ENCODE peak calls at places on chromosomes 1 and 21, in five cellular contexts. O is tibial nerve, W is pancreas, K is heart left ventricle, I is K562. T is an unnamed sample. For H3K4me1, the result is how much of the 10 kb centered on the place peaks cover.

GRCh38 chr1:121519042-121519755 is 334.4 kb downstream of the SRGAP2C start:
- DNase-seq in O (no peak), K (peak), I (peak), W (peak), T (peak)

GRCh38 chr1:107532318-107532717 is 391.5 kb downstream of the NTNG1 start:
- DNase-seq in O (no peak), I (no peak), K (no peak), W (peak), T (no peak)

GRCh38 chr1:54403808-54404261 is 2.4 kb downstream of the SSBP3 start:
- DNase-seq in O (no peak), K (no peak), W (no peak), I (no peak), T (no peak)

GRCh38 chr21:38266732-38267131 is 9.9 kb downstream of the KCNJ15 start:
- DNase-seq in I (no peak), K (no peak), W (no peak), O (no peak), T (no peak)

GRCh38 chr1:47478090-47478489 is 40.2 kb downstream of the FOXD2 start:
- DNase-seq in O (peak), I (no peak), K (no peak), W (peak), T (no peak)

GRCh38 chr1:10338611-10339010 is 60.3 kb upstream of the PGD start:
- DNase-seq in K (no peak), O (no peak), I (no peak), W (no peak), T (no peak)

GRCh38 chr1:15973772-15974171 is 2.1 kb downstream of the ZBTB17 start:
- DNase-seq in O (no peak), K (no peak), I (no peak), W (no peak), T (no peak)

GRCh38 chr1:210372931-210373627 is 44.4 kb downstream of the HHAT start:
- DNase-seq in K (no peak), O (no peak), W (no peak), I (no peak), T (no peak)

GRCh38 chr1:234125283-234125682 is 220.8 kb downstream of the SLC35F3 start:
- DNase-seq in K (no peak), I (peak), O (no peak), W (no peak), T (no peak)

GRCh38 chr1:234613992-234614584 is 4.1 kb upstream of the IRF2BP2 start:
- DNase-seq in I (no peak), K (no peak), O (no peak), W (no peak), T (no peak)

GRCh38 chr1:181219938-181220337 is 131.4 kb downstream of the IER5 start:
- DNase-seq in O (no peak), I (no peak), K (no peak), W (no peak), T (no peak)

GRCh38 chr1:16023050-16023653 is 1.3 kb downstream of the CLCNKA start:
- DNase-seq in O (no peak), W (peak), K (no peak), I (no peak), T (no peak)

GRCh38 chr1:230170610-230171009 is 103.6 kb downstream of the GALNT2 start:
- DNase-seq in I (no peak), K (no peak), W (peak), O (no peak), T (no peak)

GRCh38 chr1:179143332-179143731 is 61.5 kb downstream of the TOR3A start:
- DNase-seq in W (no peak), O (no peak), K (no peak), I (no peak), T (no peak)

GRCh38 chr1:68093737-68094136 is 43.3 kb upstream of the DIRAS3 start:
- DNase-seq in O (no peak), K (no peak), I (no peak), W (no peak), T (no peak)

GRCh38 chr1:117607471-117607870 is 1.6 kb downstream of the TENT5C start:
- DNase-seq in O (no peak), W (peak), I (no peak), K (no peak), T (peak)
- H3K4me3 ChIP-seq in O (no peak), W (peak), I (peak), K (peak), T (peak)

GRCh38 chr21:35204850-35205564 is 155.9 kb upstream of the RUNX1 start:
- DNase-seq in W (peak), O (peak), K (peak), I (peak), T (no peak)

GRCh38 chr21:35202431-35202830 is 153.3 kb upstream of the RUNX1 start:
- DNase-seq in O (no peak), K (no peak), W (no peak), I (no peak), T (no peak)

GRCh38 chr21:35201799-35202198 is 152.7 kb upstream of the RUNX1 start:
- DNase-seq in K (no peak), W (no peak), I (no peak), O (no peak), T (no peak)

GRCh38 chr21:35204125-35204524 is 155.0 kb upstream of the RUNX1 start:
- DNase-seq in K (no peak), O (no peak), I (no peak), W (no peak), T (no peak)

DNA sequence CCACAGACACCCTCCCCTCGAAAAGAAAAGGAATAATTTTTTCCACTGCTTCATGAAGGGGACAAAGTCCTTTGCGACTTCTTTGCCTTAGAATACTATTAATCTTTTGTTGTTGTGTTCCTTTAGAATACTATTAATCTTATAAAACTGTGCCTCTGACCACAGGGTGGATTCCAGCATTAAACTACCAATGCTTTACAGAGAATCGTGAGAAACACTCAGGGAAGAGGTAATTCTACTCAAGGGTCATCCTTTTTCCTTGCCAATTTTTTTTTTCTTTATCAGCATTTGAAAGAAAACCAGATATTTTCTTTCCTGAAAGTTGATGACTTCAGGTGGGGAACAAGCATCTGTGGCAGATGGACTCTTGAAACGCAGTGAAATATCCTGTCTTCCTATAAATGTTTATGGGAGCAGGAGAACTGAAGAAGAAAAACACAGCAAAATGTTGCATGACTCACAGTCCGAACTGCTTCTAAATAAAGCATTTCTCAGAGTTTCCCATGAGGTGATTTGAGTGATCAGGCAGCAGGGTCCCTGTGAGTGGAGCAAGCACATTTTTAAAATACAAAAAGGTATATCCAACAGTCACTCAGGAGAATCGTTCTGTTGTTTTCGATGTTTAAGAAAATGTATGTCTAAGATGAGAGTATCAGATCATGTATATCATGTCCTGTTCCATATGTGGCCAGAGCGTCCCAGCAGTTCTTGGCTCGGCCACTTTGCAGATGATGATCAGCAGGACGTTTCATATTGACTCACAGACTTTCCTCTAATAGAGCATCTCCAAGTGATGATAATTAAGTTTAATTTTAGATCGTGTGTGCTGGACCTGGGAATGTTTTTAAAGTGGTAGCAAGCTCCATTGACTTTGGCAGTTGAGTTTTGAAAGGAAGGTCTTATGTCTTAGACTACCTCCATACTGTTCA is 154.3 kb upstream of the RUNX1 start:
- DNase-seq in W (no peak), I (no peak), K (no peak), O (no peak), T (no peak)
- H3K4me1 ChIP-seq in W (under half), I (under half), K (under half), O (under half), T (under half)

GRCh38 chr1:32500387-32501209 is 35.7 kb downstream of the ZBTB8B start:
- DNase-seq in O (peak), W (peak), I (peak), K (peak), T (no peak)
- H3K27ac ChIP-seq in O (peak), W (peak), I (peak), K (peak), T (no peak)

GRCh38 chr1:201945863-201946223 is 505 bp downstream of the LMOD1 start:
- DNase-seq in W (no peak), O (no peak), K (no peak), I (no peak), T (no peak)

GRCh38 chr1:201946224-201946908 is at the start of gene LMOD1:
- DNase-seq in I (peak), K (peak), W (peak), O (peak), T (no peak)

GRCh38 chr1:201945157-201945556 is 1.2 kb downstream of the LMOD1 start:
- DNase-seq in I (peak), K (no peak), W (no peak), O (no peak), T (no peak)

GRCh38 chr1:201944002-201944401 is 2.3 kb downstream of the LMOD1 start:
- DNase-seq in W (no peak), I (no peak), O (no peak), K (no peak), T (no peak)

GRCh38 chr1:201944639-201945038 is 1.7 kb downstream of the LMOD1 start:
- DNase-seq in I (no peak), K (no peak), W (no peak), O (no peak), T (no peak)
- H3K4me3 ChIP-seq in I (no peak), K (peak), W (no peak), O (peak), T (no peak)

DNA sequence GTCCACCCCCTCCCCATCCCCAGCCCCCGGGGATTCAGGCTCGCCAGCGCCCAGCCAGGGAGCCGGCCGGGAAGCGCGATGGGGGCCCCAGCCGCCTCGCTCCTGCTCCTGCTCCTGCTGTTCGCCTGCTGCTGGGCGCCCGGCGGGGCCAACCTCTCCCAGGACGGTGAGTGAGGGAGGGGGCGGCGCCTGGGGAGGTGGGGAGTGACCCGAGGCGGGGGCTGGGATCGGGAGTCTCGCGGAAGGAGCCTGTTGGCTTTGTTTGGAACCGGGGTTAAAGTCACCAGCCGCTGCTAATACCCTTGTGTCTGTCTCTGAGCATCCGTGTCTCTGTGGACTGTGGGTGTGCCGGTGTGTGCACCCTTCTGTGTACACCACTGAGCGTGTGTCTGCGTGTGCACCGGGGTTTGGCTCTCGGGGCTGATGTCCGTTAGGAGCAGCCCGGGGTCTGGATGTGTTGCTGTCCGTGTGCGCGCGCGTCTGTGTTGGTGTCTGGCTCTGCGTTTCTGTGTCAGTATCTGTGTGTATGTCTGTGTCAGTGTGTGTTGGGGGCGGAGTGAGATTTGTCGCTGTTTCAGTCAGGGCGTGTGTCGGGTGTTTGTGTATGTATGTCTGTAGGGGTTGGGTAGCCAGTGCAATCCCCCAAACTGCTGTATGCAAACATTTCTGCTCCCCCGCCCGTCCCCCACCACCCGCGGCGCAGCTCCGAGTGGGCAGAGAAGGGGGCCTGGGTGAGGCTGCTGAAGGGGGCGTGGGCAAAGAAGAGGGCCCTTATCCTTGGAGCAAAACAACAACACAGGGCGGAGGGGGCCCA is 480 bp downstream of the CADM3 start:
- DNase-seq in W (no peak), K (peak), O (no peak), I (no peak), T (no peak)
- H3K4me1 ChIP-seq in W (under half), K (under half), O (under half), I (under half), T (under half)

GRCh38 chr1:1629430-1630190 is 2.4 kb upstream of the MMP23B start:
- DNase-seq in I (peak), W (no peak), O (no peak), K (peak), T (peak)
- H3K27ac ChIP-seq in I (no peak), W (no peak), O (no peak), K (no peak), T (peak)

DNA sequence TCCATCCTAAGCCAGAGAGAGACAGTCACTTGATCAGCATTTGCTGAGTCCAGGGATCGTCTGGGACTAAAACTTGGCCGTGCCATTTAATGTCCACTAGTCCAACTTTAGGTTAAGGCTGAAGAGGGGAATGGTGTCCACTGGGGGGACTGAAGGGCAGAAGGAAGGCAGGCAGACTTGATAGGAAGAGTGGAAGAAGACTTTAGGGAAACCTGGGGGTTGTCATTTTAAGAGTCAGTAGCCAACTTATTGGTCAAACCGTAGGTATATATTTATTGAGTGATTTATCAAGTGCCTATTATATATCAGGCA is 1.3 kb upstream of the LMOD1 start:
- DNase-seq in O (no peak), K (no peak), I (peak), W (no peak), T (no peak)
- H3K4me3 ChIP-seq in O (no peak), K (no peak), I (no peak), W (no peak), T (no peak)

DNA sequence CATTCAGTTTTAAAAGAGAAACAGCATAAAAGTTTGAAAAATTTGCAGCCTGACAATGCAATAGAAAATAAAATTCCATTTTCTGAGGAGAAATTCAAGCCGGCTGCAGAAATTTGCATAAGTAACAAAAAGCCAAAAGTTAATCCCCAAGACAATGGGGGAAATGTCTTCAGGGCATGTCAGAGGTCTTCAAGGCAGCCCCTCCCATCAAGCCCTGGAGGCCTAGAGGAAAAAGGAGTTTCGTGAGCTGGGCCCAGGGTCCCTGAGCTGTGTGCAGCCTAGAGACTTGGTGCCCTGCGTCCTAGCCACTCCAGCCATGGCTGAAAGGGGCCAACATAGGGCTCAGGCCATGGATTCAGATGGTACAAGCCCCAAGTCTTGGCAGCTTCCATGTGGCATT is 74.6 kb downstream of the PIK3R3 start:
- DNase-seq in K (no peak), O (no peak), I (no peak), W (no peak), T (no peak)
- H3K4me1 ChIP-seq in K (under half), O (under half), I (under half), W (under half), T (under half)

DNA sequence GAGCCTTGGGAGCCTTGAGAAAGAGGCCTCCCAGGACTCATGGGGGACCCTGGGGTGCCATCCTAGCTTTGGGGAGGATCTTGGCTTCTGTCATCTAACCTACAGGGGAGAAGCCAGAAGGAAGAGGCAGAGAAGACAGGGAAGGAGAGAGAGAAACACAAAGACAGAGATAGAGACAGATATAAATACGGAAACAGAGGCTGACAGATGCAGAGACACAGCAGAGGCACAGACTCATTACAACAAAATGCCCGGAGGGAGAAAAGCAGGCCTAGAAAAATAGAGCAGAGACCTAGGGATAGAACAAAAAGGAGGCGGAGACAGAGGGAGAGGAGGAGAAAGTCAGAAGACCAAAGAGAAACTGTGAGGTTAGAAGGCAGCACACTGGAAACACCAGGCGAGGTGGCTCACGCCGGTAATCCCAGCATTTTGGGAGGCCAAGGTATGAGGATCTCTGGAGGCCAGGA is 1.9 kb downstream of the PEAR1 start:
- DNase-seq in W (no peak), K (peak), O (no peak), I (no peak), T (no peak)
- H3K27ac ChIP-seq in W (no peak), K (peak), O (peak), I (peak), T (no peak)

GRCh38 chr1:227298532-227299174 is 19.6 kb downstream of the CDC42BPA start:
- DNase-seq in O (no peak), K (no peak), W (no peak), I (no peak), T (no peak)
- H3K4me3 ChIP-seq in O (no peak), K (no peak), W (no peak), I (no peak), T (no peak)

T was measured in CD8-positive, alpha-beta T cell.